ENCODE peak calls at places on chromosomes 3 and 15, in seven cellular contexts. W, V, R, C, B, D and F are unnamed samples.

GRCh38 chr3:71180524-71180923 is 403.0 kb downstream of the FOXP1 start:
- DNase-seq in C (no peak), V (no peak), B (no peak), R (no peak), W (no peak), D (no peak), F (no peak)

GRCh38 chr3:190381356-190381940 is 6.5 kb upstream of the CLDN16 start:
- DNase-seq in B (no peak), C (no peak), R (peak), W (no peak), V (no peak), D (no peak), F (no peak)

GRCh38 chr15:74417230-74417629 is 16.5 kb downstream of the SEMA7A start:
- DNase-seq in V (no peak), D (no peak), B (no peak), W (no peak), C (peak), R (peak), F (no peak)

GRCh38 chr15:95699578-95699977 is 630.9 kb upstream of the NR2F2 start:
- DNase-seq in D (no peak), B (no peak), R (no peak), W (no peak), V (no peak), C (no peak), F (no peak)

GRCh38 chr3:118960876-118961275 is 73.8 kb downstream of the IGSF11 start:
- DNase-seq in R (no peak), V (no peak), C (no peak), B (no peak), W (no peak), D (no peak), F (no peak)

GRCh38 chr15:61621146-61621545 is 392.0 kb upstream of the RORA start:
- DNase-seq in B (no peak), V (no peak), W (no peak), D (peak), C (no peak), R (peak), F (no peak)

GRCh38 chr3:127673191-127674098 is 693 bp downstream of the ABTB1 start:
- DNase-seq in V (peak), R (peak), W (no peak), C (peak), D (peak), B (peak), F (peak)

GRCh38 chr3:11509175-11510000 is 134.3 kb downstream of the VGLL4 start:
- DNase-seq in D (peak), V (peak), B (peak), R (peak), C (peak), W (peak), F (no peak)

GRCh38 chr15:33292718-33293307 is 18.0 kb upstream of the RYR3 start:
- DNase-seq in W (peak), C (peak), R (peak), V (peak), D (no peak), B (no peak), F (peak)

DNA sequence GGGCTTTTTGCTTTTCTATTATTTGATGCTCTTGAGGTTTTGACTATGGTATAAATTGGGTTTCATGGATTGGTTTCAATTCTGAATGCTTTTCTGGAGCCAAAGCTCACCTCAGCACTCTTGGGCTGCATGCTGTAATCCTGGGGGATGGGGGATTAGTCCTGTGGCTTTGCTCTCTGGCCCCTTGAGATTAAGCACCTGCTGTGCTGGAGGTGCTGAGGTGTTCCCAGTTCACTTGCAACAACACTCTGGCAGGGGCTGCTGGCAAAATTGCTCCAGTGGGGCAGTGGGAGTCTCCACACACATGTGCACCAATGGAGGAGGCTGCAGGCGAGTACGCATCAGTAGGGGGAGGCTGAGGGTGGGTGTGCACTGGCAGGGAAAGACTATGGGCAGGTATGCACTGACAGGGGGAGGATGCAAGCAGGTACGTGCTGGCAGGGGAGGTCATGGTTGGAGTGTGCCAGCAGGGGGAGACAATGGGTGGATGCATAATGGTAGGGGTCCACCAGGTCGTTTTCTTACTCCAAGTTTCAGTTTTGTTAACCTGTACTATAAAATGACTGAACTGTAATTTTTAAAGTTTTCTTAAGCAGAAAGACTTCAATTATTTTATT is 489.2 kb downstream of the FGF12 start:
- DNase-seq in D (no peak), W (no peak), R (no peak), B (no peak), C (no peak), V (no peak), F (no peak)
- TF ChIP-seq CTCF in D (no peak), W (no peak), R (no peak), B (no peak), C (no peak), V (no peak), F (no peak)

GRCh38 chr3:40588406-40588805 is 63.6 kb downstream of the ZNF621 start:
- DNase-seq in V (no peak), C (no peak), B (no peak), W (no peak), D (peak), R (no peak), F (no peak)
- TF ChIP-seq CTCF in V (no peak), C (no peak), B (no peak), W (no peak), D (no peak), R (no peak), F (peak)

DNA sequence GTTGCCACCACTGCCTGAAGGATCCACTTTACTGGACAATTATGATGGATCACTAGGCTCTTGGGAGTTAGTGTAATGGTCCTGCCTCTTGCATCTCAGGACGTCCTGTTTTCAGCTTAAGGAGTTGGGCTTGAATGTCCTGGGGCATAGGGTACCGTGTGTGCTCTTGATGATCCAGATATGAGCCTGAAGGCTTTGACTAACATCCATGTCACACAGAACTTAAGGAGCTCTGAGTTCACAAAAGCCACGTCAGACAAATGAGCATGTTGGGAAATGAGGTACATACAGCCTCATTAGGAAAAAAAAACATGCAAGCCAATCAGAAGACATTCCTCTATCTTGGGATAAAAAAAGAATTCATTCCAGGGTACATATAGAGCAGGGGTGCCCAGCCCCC is 40.8 kb downstream of the CA12 start:
- DNase-seq in W (no peak), R (no peak), D (no peak), V (no peak), B (no peak), C (no peak), F (no peak)
- TF ChIP-seq CTCF in W (no peak), R (no peak), D (no peak), V (no peak), B (no peak), C (no peak), F (no peak)

GRCh38 chr3:49940667-49941249 is 808 bp downstream of the RBM6 start:
- DNase-seq in B (no peak), R (no peak), C (no peak), W (no peak), V (no peak), D (peak), F (no peak)

GRCh38 chr3:49937081-49937480 is 2.9 kb upstream of the RBM6 start:
- DNase-seq in C (no peak), D (peak), R (no peak), B (no peak), V (no peak), W (no peak), F (no peak)

GRCh38 chr3:49939858-49940666 is at the start of gene RBM6:
- DNase-seq in V (peak), D (peak), R (peak), C (peak), W (peak), B (peak), F (peak)
- TF ChIP-seq CTCF in V (no peak), D (no peak), R (no peak), C (no peak), W (no peak), B (no peak), F (no peak)